ENCODE peak calls at places on chromosomes 11 and 22, in five cellular contexts. One of them, this sample, is unnamed.
A peak's percentile ranks its signal among the peaks of the same experiment; 100 is the strongest.

GRCh38 chr11:110812334-110812733 is 100.1 kb upstream of the ARHGAP20 start:
- DNase-seq in fibroblast of lung: no peak
- DNase-seq in GM12891: no peak
- DNase-seq in NCI-H774: no peak
- DNase-seq in activated CD8-positive, alpha-beta memory T cell treated with anti-CD3 and anti-CD28 coated beads for 48 hours: no peak
- DNase-seq in this sample: no peak

GRCh38 chr11:117972044-117972443 is 14.2 kb upstream of the IL10RA start:
- DNase-seq in fibroblast of lung: no peak
- DNase-seq in GM12891: no peak
- DNase-seq in NCI-H774: no peak
- DNase-seq in activated CD8-positive, alpha-beta memory T cell treated with anti-CD3 and anti-CD28 coated beads for 48 hours: no peak
- DNase-seq in this sample: no peak

GRCh38 chr11:17564687-17565042 is 17.6 kb downstream of the OTOG start:
- DNase-seq in fibroblast of lung: no peak
- DNase-seq in GM12891: no peak
- DNase-seq in NCI-H774: no peak
- DNase-seq in activated CD8-positive, alpha-beta memory T cell treated with anti-CD3 and anti-CD28 coated beads for 48 hours: no peak
- DNase-seq in this sample: no peak

GRCh38 chr11:77215106-77215505 is 86.4 kb downstream of the GDPD4 start:
- DNase-seq in fibroblast of lung: no peak
- DNase-seq in GM12891: no peak
- DNase-seq in NCI-H774: no peak
- DNase-seq in activated CD8-positive, alpha-beta memory T cell treated with anti-CD3 and anti-CD28 coated beads for 48 hours: no peak
- DNase-seq in this sample: no peak

GRCh38 chr11:79045811-79046304 is 395.0 kb downstream of the TENM4 start:
- DNase-seq in fibroblast of lung: peak; percentile 59
- DNase-seq in GM12891: no peak
- DNase-seq in NCI-H774: no peak
- DNase-seq in activated CD8-positive, alpha-beta memory T cell treated with anti-CD3 and anti-CD28 coated beads for 48 hours: no peak
- DNase-seq in this sample: no peak

GRCh38 chr11:107858217-107859070 is at the start of gene SLC35F2:
- DNase-seq in fibroblast of lung: peak; percentile 72
- DNase-seq in GM12891: peak; percentile 69
- DNase-seq in NCI-H774: peak; percentile 73
- DNase-seq in activated CD8-positive, alpha-beta memory T cell treated with anti-CD3 and anti-CD28 coated beads for 48 hours: peak; percentile 41
- DNase-seq in this sample: peak; percentile 80

GRCh38 chr22:37023743-37024338 is 4.3 kb downstream of the MPST start:
- DNase-seq in fibroblast of lung: no peak
- DNase-seq in GM12891: no peak
- DNase-seq in NCI-H774: no peak
- DNase-seq in activated CD8-positive, alpha-beta memory T cell treated with anti-CD3 and anti-CD28 coated beads for 48 hours: no peak
- DNase-seq in this sample: no peak

GRCh38 chr11:17524221-17524620 is 20.0 kb downstream of the USH1C start:
- DNase-seq in fibroblast of lung: no peak
- DNase-seq in GM12891: no peak
- DNase-seq in NCI-H774: no peak
- DNase-seq in activated CD8-positive, alpha-beta memory T cell treated with anti-CD3 and anti-CD28 coated beads for 48 hours: no peak
- DNase-seq in this sample: no peak

GRCh38 chr11:102807921-102808320 is 10.0 kb upstream of the MMP1 start:
- DNase-seq in fibroblast of lung: peak; percentile 43
- DNase-seq in GM12891: no peak
- DNase-seq in NCI-H774: no peak
- DNase-seq in activated CD8-positive, alpha-beta memory T cell treated with anti-CD3 and anti-CD28 coated beads for 48 hours: no peak
- DNase-seq in this sample: peak; percentile 11

GRCh38 chr11:9396752-9397151 is 12.3 kb downstream of the IPO7 start:
- DNase-seq in fibroblast of lung: no peak
- DNase-seq in GM12891: peak; percentile 30
- DNase-seq in NCI-H774: no peak
- DNase-seq in activated CD8-positive, alpha-beta memory T cell treated with anti-CD3 and anti-CD28 coated beads for 48 hours: no peak
- DNase-seq in this sample: no peak

GRCh38 chr11:134449713-134450112 is 37.7 kb upstream of the B3GAT1 start:
- DNase-seq in fibroblast of lung: no peak
- DNase-seq in GM12891: no peak
- DNase-seq in NCI-H774: no peak
- DNase-seq in activated CD8-positive, alpha-beta memory T cell treated with anti-CD3 and anti-CD28 coated beads for 48 hours: no peak
- DNase-seq in this sample: peak; percentile 34

GRCh38 chr11:133907216-133907615 is 49.6 kb downstream of the IGSF9B start:
- DNase-seq in fibroblast of lung: no peak
- DNase-seq in GM12891: no peak
- DNase-seq in NCI-H774: no peak
- DNase-seq in activated CD8-positive, alpha-beta memory T cell treated with anti-CD3 and anti-CD28 coated beads for 48 hours: no peak
- DNase-seq in this sample: no peak

GRCh38 chr22:50504245-50505211 is 3.0 kb downstream of the LMF2 start:
- DNase-seq in fibroblast of lung: no peak
- DNase-seq in GM12891: no peak
- DNase-seq in NCI-H774: no peak
- DNase-seq in activated CD8-positive, alpha-beta memory T cell treated with anti-CD3 and anti-CD28 coated beads for 48 hours: no peak
- DNase-seq in this sample: no peak

GRCh38 chr22:40289991-40290459 is 56.3 kb upstream of the ADSL start:
- DNase-seq in fibroblast of lung: peak; percentile 21
- DNase-seq in GM12891: no peak
- DNase-seq in NCI-H774: no peak
- DNase-seq in activated CD8-positive, alpha-beta memory T cell treated with anti-CD3 and anti-CD28 coated beads for 48 hours: peak; percentile 40
- DNase-seq in this sample: no peak

GRCh38 chr11:74288161-74288560 is 23.3 kb downstream of the P4HA3 start:
- DNase-seq in fibroblast of lung: peak; percentile 98
- DNase-seq in GM12891: no peak
- DNase-seq in NCI-H774: no peak
- DNase-seq in activated CD8-positive, alpha-beta memory T cell treated with anti-CD3 and anti-CD28 coated beads for 48 hours: no peak
- DNase-seq in this sample: no peak

GRCh38 chr11:65116370-65117205 is 913 bp downstream of the ZNHIT2 start:
- DNase-seq in fibroblast of lung: peak; percentile 82
- DNase-seq in GM12891: no peak
- DNase-seq in NCI-H774: peak; percentile 23
- DNase-seq in activated CD8-positive, alpha-beta memory T cell treated with anti-CD3 and anti-CD28 coated beads for 48 hours: no peak
- DNase-seq in this sample: peak; percentile 63

GRCh38 chr11:87473174-87473573 is 435.4 kb downstream of the TMEM135 start:
- DNase-seq in fibroblast of lung: peak; percentile 98
- DNase-seq in GM12891: no peak
- DNase-seq in NCI-H774: no peak
- DNase-seq in activated CD8-positive, alpha-beta memory T cell treated with anti-CD3 and anti-CD28 coated beads for 48 hours: no peak
- DNase-seq in this sample: no peak

GRCh38 chr22:36180038-36180880 is 19.7 kb upstream of the APOL3 start:
- DNase-seq in fibroblast of lung: peak; percentile 35
- DNase-seq in GM12891: peak; percentile 71
- DNase-seq in NCI-H774: no peak
- DNase-seq in activated CD8-positive, alpha-beta memory T cell treated with anti-CD3 and anti-CD28 coated beads for 48 hours: peak; percentile 83
- DNase-seq in this sample: peak; percentile 23

GRCh38 chr22:42716221-42716620 is 4.4 kb downstream of the A4GALT start:
- DNase-seq in fibroblast of lung: no peak
- DNase-seq in GM12891: no peak
- DNase-seq in NCI-H774: no peak
- DNase-seq in activated CD8-positive, alpha-beta memory T cell treated with anti-CD3 and anti-CD28 coated beads for 48 hours: no peak
- DNase-seq in this sample: no peak